ENCODE peak calls at places on chromosomes 7 and 10, in ten cellular contexts. F is colonic mucosa; T is astrocyte; J is bronchial epithelial cell; I is GM06990; U is H7; B is naive thymus-derived CD4-positive, alpha-beta T cell; H is ovary; Z is upper lobe of left lung; R is brain microvascular endothelial cell. D is an unnamed sample. For H3K27me3, the result is how much of the 10 kb centered on the place peaks cover.

GRCh38 chr10:32004161-32004591 is 52.0 kb downstream of the KIF5B start:
- DNase-seq in F (no peak), T (no peak), J (no peak), I (peak), U (peak), B (no peak), H (no peak), Z (no peak), R (no peak), D (peak)

GRCh38 chr7:4960363-4960762 is 1.4 kb upstream of the MMD2 start:
- DNase-seq in F (no peak), T (no peak), J (no peak), I (no peak), U (peak), B (no peak), H (no peak), Z (no peak), R (no peak), D (no peak)

GRCh38 chr10:66591865-66592264 is 334.0 kb upstream of the LRRTM3 start:
- DNase-seq in F (no peak), T (peak), J (peak), I (no peak), U (no peak), B (no peak), H (no peak), Z (no peak), R (no peak), D (no peak)

GRCh38 chr7:122412441-122412840 is 107.9 kb upstream of the FEZF1 start:
- DNase-seq in F (no peak), T (peak), J (no peak), I (no peak), U (no peak), B (no peak), H (no peak), Z (no peak), R (peak), D (no peak)

GRCh38 chr10:101121661-101122045 is 9.4 kb upstream of the TLX1 start:
- DNase-seq in F (no peak), T (no peak), J (no peak), I (no peak), U (peak), B (no peak), H (no peak), Z (peak), R (no peak), D (no peak)

GRCh38 chr7:151795168-151795754 is 81.7 kb downstream of the PRKAG2 start:
- DNase-seq in F (no peak), T (no peak), J (no peak), I (peak), U (peak), B (no peak), H (no peak), Z (no peak), R (no peak), D (no peak)

GRCh38 chr7:47404005-47404404 is 177.9 kb downstream of the TNS3 start:
- DNase-seq in F (no peak), T (peak), J (peak), I (no peak), U (no peak), B (peak), H (no peak), Z (no peak), R (peak), D (no peak)

GRCh38 chr7:34842782-34843181 is 184.8 kb downstream of the NPSR1 start:
- DNase-seq in F (no peak), T (peak), J (no peak), I (no peak), U (no peak), B (no peak), H (no peak), Z (no peak), R (peak), D (no peak)

GRCh38 chr7:34849163-34849960 is 187.9 kb downstream of the DPY19L1 start:
- DNase-seq in F (no peak), T (peak), J (peak), I (no peak), U (no peak), B (no peak), H (no peak), Z (no peak), R (no peak), D (no peak)

GRCh38 chr7:73769481-73770001 is 529 bp downstream of the CLDN3 start:
- DNase-seq in F (no peak), T (no peak), J (no peak), I (no peak), U (peak), B (no peak), H (no peak), Z (peak), R (no peak), D (peak)

GRCh38 chr10:121559321-121559720 is 38.9 kb downstream of the FGFR2 start:
- DNase-seq in F (no peak), T (no peak), J (no peak), I (no peak), U (peak), B (no peak), H (no peak), Z (no peak), R (no peak), D (no peak)

GRCh38 chr7:69599879-69600764 is 1.8 kb downstream of the AUTS2 start:
- DNase-seq in F (peak), T (peak), J (no peak), I (peak), U (peak), B (no peak), H (no peak), Z (no peak), R (no peak), D (peak)

GRCh38 chr7:35624299-35625186 is 70.4 kb downstream of the HERPUD2 start:
- DNase-seq in F (no peak), T (no peak), J (peak), I (peak), U (peak), B (peak), H (no peak), Z (no peak), R (peak), D (peak)

GRCh38 chr10:38741226-38741625 is 647.1 kb downstream of the ZNF37A start:
- DNase-seq in F (no peak), T (no peak), J (no peak), I (no peak), U (no peak), B (no peak), H (no peak), Z (peak), R (no peak), D (no peak)

GRCh38 chr10:7511612-7512011 is 100.8 kb upstream of the SFMBT2 start:
- DNase-seq in F (no peak), T (no peak), J (no peak), I (no peak), U (no peak), B (no peak), H (no peak), Z (no peak), R (no peak), D (no peak)

GRCh38 chr7:102012941-102013461 is 195.6 kb downstream of the CUX1 start:
- DNase-seq in F (no peak), T (peak), J (peak), I (no peak), U (no peak), B (no peak), H (no peak), Z (no peak), R (peak), D (no peak)

GRCh38 chr10:33040436-33040835 is 82.4 kb upstream of the ITGB1 start:
- DNase-seq in F (no peak), T (no peak), J (no peak), I (no peak), U (no peak), B (no peak), H (no peak), Z (no peak), R (no peak), D (no peak)

GRCh38 chr10:23345861-23346260 is 1.3 kb upstream of the C10orf67 start:
- DNase-seq in F (no peak), T (peak), J (peak), I (no peak), U (no peak), B (no peak), H (no peak), Z (no peak), R (peak), D (no peak)

GRCh38 chr7:79452032-79452494 is 1.4 kb downstream of the MAGI2 start:
- DNase-seq in F (peak), T (peak), J (peak), I (no peak), U (peak), B (no peak), H (peak), Z (peak), R (peak), D (peak)

GRCh38 chr7:41476117-41476803 is 226.6 kb downstream of the INHBA start:
- DNase-seq in F (no peak), T (no peak), J (no peak), I (no peak), U (no peak), B (no peak), H (no peak), Z (no peak), R (no peak), D (no peak)

GRCh38 chr7:36604801-36605200 is 119.5 kb downstream of the AOAH start:
- DNase-seq in F (no peak), T (peak), J (peak), I (no peak), U (no peak), B (no peak), H (no peak), Z (no peak), R (no peak), D (no peak)

GRCh38 chr10:131010965-131011575 is 300.5 kb downstream of the TCERG1L start:
- DNase-seq in F (no peak), T (no peak), J (no peak), I (no peak), U (no peak), B (no peak), H (no peak), Z (no peak), R (no peak), D (no peak)

GRCh38 chr7:265998-266850 is 23.7 kb upstream of the FOXL3 start:
- DNase-seq in F (no peak), T (no peak), J (no peak), I (no peak), U (no peak), B (no peak), H (no peak), Z (peak), R (no peak), D (no peak)

GRCh38 chr7:134737561-134738353 is 41.7 kb upstream of the CALD1 start:
- DNase-seq in F (no peak), T (peak), J (peak), I (no peak), U (no peak), B (no peak), H (no peak), Z (no peak), R (peak), D (no peak)

GRCh38 chr7:122300607-122301079 is 3.9 kb downstream of the FEZF1 start:
- DNase-seq in F (no peak), T (peak), J (peak), I (no peak), U (no peak), B (no peak), H (no peak), Z (no peak), R (no peak), D (peak)

GRCh38 chr7:78039791-78040776 is 241.5 kb downstream of the PHTF2 start:
- DNase-seq in F (peak), T (no peak), J (no peak), I (peak), U (peak), B (peak), H (no peak), Z (peak), R (no peak), D (no peak)

GRCh38 chr7:43648725-43649406 is 66.0 kb downstream of the STK17A start:
- DNase-seq in F (peak), T (peak), J (peak), I (peak), U (no peak), B (peak), H (no peak), Z (no peak), R (peak), D (peak)

GRCh38 chr10:73529089-73529832 is 33.4 kb upstream of the PPP3CB start:
- DNase-seq in F (peak), T (peak), J (peak), I (peak), U (peak), B (peak), H (peak), Z (no peak), R (peak), D (peak)

GRCh38 chr10:77927343-77928256 is 1.0 kb upstream of the DLG5 start:
- DNase-seq in F (no peak), T (no peak), J (no peak), I (no peak), U (no peak), B (no peak), H (no peak), Z (no peak), R (no peak), D (peak)

GRCh38 chr7:105268511-105269392 is 120.0 kb downstream of the SRPK2 start:
- DNase-seq in F (peak), T (peak), J (peak), I (peak), U (no peak), B (peak), H (no peak), Z (no peak), R (peak), D (no peak)

GRCh38 chr10:31929986-31930675 is 1.5 kb upstream of the ARHGAP12 start:
- DNase-seq in F (peak), T (no peak), J (no peak), I (peak), U (no peak), B (peak), H (no peak), Z (no peak), R (no peak), D (no peak)

GRCh38 chr7:116591202-116592040 is 66.6 kb downstream of the CAV1 start:
- DNase-seq in F (no peak), T (no peak), J (peak), I (no peak), U (no peak), B (no peak), H (no peak), Z (no peak), R (no peak), D (no peak)

GRCh38 chr7:3914385-3914784 is 613.3 kb downstream of the SDK1 start:
- DNase-seq in F (no peak), T (no peak), J (peak), I (no peak), U (no peak), B (no peak), H (no peak), Z (no peak), R (no peak), D (no peak)

GRCh38 chr7:3909128-3909527 is 608.1 kb downstream of the SDK1 start:
- DNase-seq in F (no peak), T (no peak), J (no peak), I (no peak), U (no peak), B (no peak), H (no peak), Z (no peak), R (no peak), D (no peak)

GRCh38 chr7:3911685-3912084 is 610.6 kb downstream of the SDK1 start:
- DNase-seq in F (no peak), T (peak), J (peak), I (no peak), U (no peak), B (no peak), H (no peak), Z (no peak), R (no peak), D (peak)

GRCh38 chr7:3912291-3912690 is 611.2 kb downstream of the SDK1 start:
- DNase-seq in F (no peak), T (no peak), J (peak), I (no peak), U (peak), B (no peak), H (no peak), Z (no peak), R (no peak), D (peak)

GRCh38 chr7:3910041-3910440 is 609.0 kb downstream of the SDK1 start:
- DNase-seq in F (no peak), T (no peak), J (no peak), I (no peak), U (peak), B (no peak), H (no peak), Z (no peak), R (no peak), D (no peak)
- H3K27me3 ChIP-seq in F (under half), T (under half), J (under half), I (under half), U (under half), B (under half), H (under half), Z (under half), R (under half), D (under half)

DNA sequence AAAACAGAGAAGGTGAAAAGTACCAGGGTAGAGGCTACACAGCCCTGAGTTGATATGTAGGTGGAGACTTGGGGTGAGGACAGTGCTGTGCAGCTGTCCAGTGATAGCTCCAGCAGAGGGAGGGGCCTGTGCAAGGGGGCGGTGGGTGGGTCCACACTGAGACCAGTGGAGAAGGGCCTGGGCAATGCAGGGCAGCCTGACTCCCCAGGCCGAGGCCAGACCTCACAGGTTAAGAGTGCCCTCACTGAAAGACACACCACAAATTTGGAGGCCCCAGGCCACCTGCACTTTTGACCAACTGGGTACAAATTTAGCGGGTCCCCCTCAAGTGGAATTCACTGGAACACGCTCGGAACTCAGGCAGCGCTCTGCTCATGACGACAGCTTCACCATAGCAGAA is 6.7 kb upstream of the RASGEF1A start:
- DNase-seq in F (no peak), T (no peak), J (no peak), I (no peak), U (no peak), B (no peak), H (no peak), Z (no peak), R (no peak), D (no peak)
- H3K27me3 ChIP-seq in F (under half), T (under half), J (under half), I (under half), U (under half), B (under half), H (under half), Z (under half), R (under half), D (under half)

DNA sequence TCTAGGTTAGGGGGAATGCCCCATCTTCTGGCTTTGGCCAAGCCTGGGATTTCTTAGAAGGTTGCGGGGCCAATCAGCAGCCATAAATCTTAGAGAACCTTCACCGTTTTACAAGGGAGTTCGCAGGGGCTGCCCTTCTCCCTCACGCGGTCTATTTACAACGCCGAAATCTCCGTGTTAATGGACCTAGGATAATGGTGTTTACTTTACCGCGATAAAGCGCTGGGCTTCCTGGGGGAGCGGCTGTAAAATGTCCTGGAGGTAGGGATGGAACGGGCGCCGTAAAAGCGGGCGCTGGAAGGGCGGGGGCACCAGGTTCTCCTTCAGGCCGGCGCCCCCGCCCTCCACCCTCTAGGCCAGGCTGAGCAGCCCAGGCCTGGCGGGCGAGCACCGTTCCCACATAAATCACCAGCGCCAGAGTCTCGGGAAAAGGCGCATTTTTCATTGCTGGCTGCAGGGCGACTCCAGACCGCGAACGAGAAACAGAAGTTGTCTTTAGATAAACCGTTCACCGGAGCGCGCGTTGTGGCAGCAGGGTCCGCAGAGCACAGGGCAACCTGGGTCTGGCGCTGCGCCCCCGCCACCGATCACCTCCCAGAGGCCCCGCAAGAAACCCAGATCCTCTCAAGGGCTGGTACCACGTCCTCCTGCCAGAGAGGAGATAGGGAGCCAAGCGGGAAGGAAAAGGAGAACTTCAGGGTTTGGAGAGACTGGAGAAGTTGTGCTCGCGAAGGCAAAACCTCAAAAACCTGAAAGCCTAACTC is 12.5 kb upstream of the NKX2-3 start:
- DNase-seq in F (peak), T (no peak), J (no peak), I (no peak), U (peak), B (no peak), H (no peak), Z (peak), R (no peak), D (no peak)
- H3K27me3 ChIP-seq in F (half or more), T (half or more), J (half or more), I (under half), U (half or more), B (under half), H (under half), Z (under half), R (half or more), D (under half)

DNA sequence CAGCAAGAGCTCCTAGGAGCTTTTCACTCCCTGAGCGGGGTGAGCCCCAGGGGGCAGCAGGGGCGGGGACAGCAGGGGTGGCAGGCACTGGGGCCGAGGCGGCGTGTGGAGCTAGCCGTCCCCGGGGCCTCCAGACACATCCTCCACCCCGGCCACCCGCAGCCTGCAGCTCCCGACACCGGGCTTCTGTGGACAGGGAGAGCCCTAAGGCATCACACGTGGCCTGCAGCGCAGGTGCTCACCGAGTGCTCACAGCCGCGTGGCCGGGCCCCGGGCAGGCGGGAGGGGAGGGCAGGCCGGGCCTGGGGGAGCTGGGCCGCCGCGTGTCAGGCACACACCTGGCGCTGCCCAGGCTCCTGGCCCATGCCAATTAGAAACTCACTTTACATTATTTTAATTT is 51.4 kb downstream of the MICALL2 start:
- DNase-seq in F (no peak), T (no peak), J (no peak), I (no peak), U (peak), B (no peak), H (no peak), Z (no peak), R (no peak), D (no peak)
- H3K27me3 ChIP-seq in F (under half), T (under half), J (under half), I (under half), U (under half), B (under half), H (under half), Z (under half), R (under half), D (under half)

GRCh38 chr7:93985101-93985500 is 19.1 kb downstream of the BET1 start:
- DNase-seq in F (no peak), T (no peak), J (peak), I (no peak), U (no peak), B (no peak), H (no peak), Z (no peak), R (no peak), D (no peak)

GRCh38 chr7:93992423-93993110 is 11.6 kb downstream of the BET1 start:
- DNase-seq in F (no peak), T (no peak), J (peak), I (no peak), U (no peak), B (no peak), H (no peak), Z (no peak), R (no peak), D (no peak)

GRCh38 chr7:93981480-93981874 is 22.7 kb downstream of the BET1 start:
- DNase-seq in F (no peak), T (no peak), J (no peak), I (no peak), U (no peak), B (no peak), H (peak), Z (no peak), R (no peak), D (no peak)

DNA sequence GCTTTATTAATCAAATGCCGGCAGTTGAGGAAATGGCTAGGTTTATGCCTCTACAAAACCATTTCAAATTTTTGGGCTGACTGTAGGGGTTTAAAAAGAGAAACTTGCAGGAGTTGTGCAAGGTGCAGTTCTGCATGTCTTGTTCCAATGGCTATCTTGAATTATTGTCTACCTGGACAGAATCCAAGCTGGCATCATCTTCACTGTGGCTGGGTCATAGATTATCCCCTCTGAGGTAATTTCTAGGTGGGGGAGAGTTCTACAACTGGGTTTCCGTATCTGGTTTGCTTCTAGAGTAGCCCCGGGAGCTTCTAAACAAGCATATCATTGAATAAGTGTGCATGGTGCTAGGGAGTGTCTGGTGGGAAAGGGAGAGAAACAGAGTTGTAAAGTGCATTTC is 16.9 kb downstream of the BET1 start:
- DNase-seq in F (no peak), T (no peak), J (no peak), I (no peak), U (no peak), B (no peak), H (no peak), Z (no peak), R (no peak), D (no peak)
- H3K27me3 ChIP-seq in F (under half), T (under half), J (under half), I (under half), U (under half), B (under half), H (under half), Z (under half), R (under half), D (under half)